ENCODE peak calls at places on chromosomes 5 and 9, in ten cellular contexts. One of them, this sample, is unnamed.

GRCh38 chr5:115379622-115380344 is 83.3 kb upstream of the CCDC112 start:
- DNase-seq in endodermal cell: no peak
- DNase-seq in fibroblast of lung: no peak
- DNase-seq in AG10803: no peak
- DNase-seq in body of pancreas: peak; percentile 90
- DNase-seq in OCI-LY7: no peak
- DNase-seq in heart left ventricle: no peak
- DNase-seq in heart right ventricle: no peak
- DNase-seq in AG04450: no peak
- DNase-seq in tibial artery: no peak
- DNase-seq in this sample: peak; percentile 84

GRCh38 chr5:158840193-158840592 is 259.5 kb downstream of the EBF1 start:
- DNase-seq in AG04450: no peak
- DNase-seq in OCI-LY7: no peak
- DNase-seq in body of pancreas: no peak
- DNase-seq in heart left ventricle: no peak
- DNase-seq in heart right ventricle: no peak
- DNase-seq in AG10803: peak; percentile 71
- DNase-seq in endodermal cell: no peak
- DNase-seq in tibial artery: no peak
- DNase-seq in fibroblast of lung: no peak
- DNase-seq in this sample: no peak

GRCh38 chr5:16147179-16147900 is 32.3 kb downstream of the MARCHF11 start:
- DNase-seq in OCI-LY7: no peak
- DNase-seq in AG04450: no peak
- DNase-seq in heart right ventricle: no peak
- DNase-seq in AG10803: no peak
- DNase-seq in endodermal cell: no peak
- DNase-seq in fibroblast of lung: no peak
- DNase-seq in heart left ventricle: no peak
- DNase-seq in body of pancreas: no peak
- DNase-seq in tibial artery: no peak
- DNase-seq in this sample: no peak

GRCh38 chr5:129020683-129021082 is 55.4 kb downstream of the SLC27A6 start:
- DNase-seq in fibroblast of lung: no peak
- DNase-seq in OCI-LY7: no peak
- DNase-seq in AG04450: no peak
- DNase-seq in tibial artery: no peak
- DNase-seq in heart right ventricle: no peak
- DNase-seq in heart left ventricle: no peak
- DNase-seq in body of pancreas: no peak
- DNase-seq in AG10803: no peak
- DNase-seq in endodermal cell: no peak
- DNase-seq in this sample: no peak

GRCh38 chr5:166111021-166111420 is 2180.4 kb upstream of the WWC1 start:
- DNase-seq in endodermal cell: no peak
- DNase-seq in tibial artery: no peak
- DNase-seq in heart right ventricle: no peak
- DNase-seq in body of pancreas: no peak
- DNase-seq in OCI-LY7: no peak
- DNase-seq in AG04450: no peak
- DNase-seq in heart left ventricle: no peak
- DNase-seq in AG10803: no peak
- DNase-seq in fibroblast of lung: no peak
- DNase-seq in this sample: no peak

GRCh38 chr5:95872333-95873268 is 50.1 kb upstream of the GLRX start:
- DNase-seq in AG10803: no peak
- DNase-seq in endodermal cell: no peak
- DNase-seq in tibial artery: no peak
- DNase-seq in fibroblast of lung: no peak
- DNase-seq in AG04450: no peak
- DNase-seq in heart right ventricle: no peak
- DNase-seq in OCI-LY7: no peak
- DNase-seq in body of pancreas: no peak
- DNase-seq in heart left ventricle: no peak
- DNase-seq in this sample: no peak

GRCh38 chr9:137592767-137593166 is 2.5 kb upstream of the ZMYND19 start:
- DNase-seq in heart left ventricle: no peak
- DNase-seq in fibroblast of lung: no peak
- DNase-seq in AG10803: no peak
- DNase-seq in endodermal cell: no peak
- DNase-seq in heart right ventricle: no peak
- DNase-seq in body of pancreas: peak; percentile 92
- DNase-seq in AG04450: no peak
- DNase-seq in OCI-LY7: no peak
- DNase-seq in tibial artery: no peak
- DNase-seq in this sample: no peak

GRCh38 chr5:32504923-32505596 is 60.5 kb upstream of the ZFR start:
- DNase-seq in fibroblast of lung: peak; percentile 98
- DNase-seq in OCI-LY7: no peak
- DNase-seq in heart left ventricle: peak; percentile 58
- DNase-seq in endodermal cell: peak; percentile 50
- DNase-seq in body of pancreas: peak; percentile 46
- DNase-seq in AG10803: peak; percentile 98
- DNase-seq in tibial artery: peak; percentile 70
- DNase-seq in AG04450: peak; percentile 95
- DNase-seq in heart right ventricle: peak; percentile 70
- DNase-seq in this sample: peak; percentile 8

GRCh38 chr5:36357391-36357790 is 55.7 kb upstream of the RANBP3L start:
- DNase-seq in OCI-LY7: no peak
- DNase-seq in AG04450: peak; percentile 47
- DNase-seq in body of pancreas: no peak
- DNase-seq in endodermal cell: no peak
- DNase-seq in heart left ventricle: no peak
- DNase-seq in heart right ventricle: no peak
- DNase-seq in fibroblast of lung: peak; percentile 74
- DNase-seq in AG10803: peak; percentile 94
- DNase-seq in tibial artery: no peak
- DNase-seq in this sample: no peak

GRCh38 chr9:116320180-116320799 is 166.7 kb downstream of the PAPPA start:
- DNase-seq in fibroblast of lung: no peak
- DNase-seq in tibial artery: no peak
- DNase-seq in heart left ventricle: peak; percentile 48
- DNase-seq in AG04450: no peak
- DNase-seq in body of pancreas: no peak
- DNase-seq in endodermal cell: peak; percentile 74
- DNase-seq in AG10803: no peak
- DNase-seq in heart right ventricle: peak; percentile 62
- DNase-seq in OCI-LY7: no peak
- DNase-seq in this sample: no peak

GRCh38 chr9:95025213-95026170 is 292.0 kb downstream of the FANCC start:
- DNase-seq in body of pancreas: peak; percentile 96
- DNase-seq in tibial artery: peak; percentile 89
- DNase-seq in heart left ventricle: peak; percentile 83
- DNase-seq in OCI-LY7: no peak
- DNase-seq in AG04450: peak; percentile 68
- DNase-seq in fibroblast of lung: peak; percentile 90
- DNase-seq in heart right ventricle: peak; percentile 82
- DNase-seq in AG10803: peak; percentile 88
- DNase-seq in endodermal cell: no peak
- DNase-seq in this sample: no peak

GRCh38 chr5:3657364-3658003 is 61.9 kb downstream of the IRX1 start:
- DNase-seq in heart left ventricle: no peak
- DNase-seq in tibial artery: peak; percentile 51
- DNase-seq in body of pancreas: no peak
- DNase-seq in AG10803: no peak
- DNase-seq in heart right ventricle: no peak
- DNase-seq in OCI-LY7: no peak
- DNase-seq in AG04450: no peak
- DNase-seq in endodermal cell: peak; percentile 16
- DNase-seq in fibroblast of lung: no peak
- DNase-seq in this sample: no peak

GRCh38 chr9:9914174-9914573 is 698.6 kb downstream of the PTPRD start:
- DNase-seq in fibroblast of lung: no peak
- DNase-seq in heart right ventricle: no peak
- DNase-seq in heart left ventricle: no peak
- DNase-seq in OCI-LY7: no peak
- DNase-seq in body of pancreas: no peak
- DNase-seq in endodermal cell: peak; percentile 76
- DNase-seq in AG10803: no peak
- DNase-seq in AG04450: no peak
- DNase-seq in tibial artery: no peak
- DNase-seq in this sample: no peak

GRCh38 chr5:154652746-154653417 is 102.3 kb upstream of the LARP1 start:
- DNase-seq in heart right ventricle: no peak
- DNase-seq in AG10803: peak; percentile 20
- DNase-seq in endodermal cell: no peak
- DNase-seq in OCI-LY7: no peak
- DNase-seq in heart left ventricle: no peak
- DNase-seq in fibroblast of lung: no peak
- DNase-seq in body of pancreas: no peak
- DNase-seq in AG04450: no peak
- DNase-seq in tibial artery: no peak
- DNase-seq in this sample: no peak

GRCh38 chr5:135159626-135160025 is 125.6 kb upstream of the PITX1 start:
- DNase-seq in tibial artery: no peak
- DNase-seq in OCI-LY7: no peak
- DNase-seq in AG10803: no peak
- DNase-seq in fibroblast of lung: no peak
- DNase-seq in heart right ventricle: no peak
- DNase-seq in heart left ventricle: no peak
- DNase-seq in endodermal cell: no peak
- DNase-seq in body of pancreas: no peak
- DNase-seq in AG04450: no peak
- DNase-seq in this sample: no peak

GRCh38 chr5:135163964-135164363 is 129.9 kb upstream of the PITX1 start:
- DNase-seq in heart left ventricle: no peak
- DNase-seq in tibial artery: no peak
- DNase-seq in heart right ventricle: no peak
- DNase-seq in body of pancreas: no peak
- DNase-seq in fibroblast of lung: no peak
- DNase-seq in OCI-LY7: no peak
- DNase-seq in AG04450: no peak
- DNase-seq in AG10803: no peak
- DNase-seq in endodermal cell: no peak
- DNase-seq in this sample: no peak

GRCh38 chr5:135160036-135160675 is 126.1 kb upstream of the PITX1 start:
- DNase-seq in OCI-LY7: no peak
- DNase-seq in heart right ventricle: no peak
- DNase-seq in body of pancreas: no peak
- DNase-seq in tibial artery: no peak
- DNase-seq in endodermal cell: no peak
- DNase-seq in AG04450: no peak
- DNase-seq in heart left ventricle: no peak
- DNase-seq in AG10803: no peak
- DNase-seq in fibroblast of lung: no peak
- DNase-seq in this sample: no peak

GRCh38 chr5:135163391-135163790 is 129.4 kb upstream of the PITX1 start:
- DNase-seq in endodermal cell: no peak
- DNase-seq in tibial artery: no peak
- DNase-seq in AG04450: no peak
- DNase-seq in fibroblast of lung: no peak
- DNase-seq in heart right ventricle: no peak
- DNase-seq in heart left ventricle: no peak
- DNase-seq in AG10803: no peak
- DNase-seq in body of pancreas: no peak
- DNase-seq in OCI-LY7: no peak
- DNase-seq in this sample: no peak

GRCh38 chr5:135162661-135163265 is 128.7 kb upstream of the PITX1 start:
- DNase-seq in heart left ventricle: no peak
- DNase-seq in endodermal cell: peak; percentile 65
- DNase-seq in body of pancreas: no peak
- DNase-seq in heart right ventricle: no peak
- DNase-seq in tibial artery: no peak
- DNase-seq in AG04450: no peak
- DNase-seq in OCI-LY7: no peak
- DNase-seq in AG10803: no peak
- DNase-seq in fibroblast of lung: no peak
- DNase-seq in this sample: no peak
- TF ChIP-seq CTCF in heart left ventricle: no peak
- TF ChIP-seq CTCF in endodermal cell: peak; percentile 71
- TF ChIP-seq CTCF in body of pancreas: no peak
- TF ChIP-seq CTCF in heart right ventricle: no peak
- TF ChIP-seq CTCF in tibial artery: no peak
- TF ChIP-seq CTCF in AG04450: peak; percentile 42
- TF ChIP-seq CTCF in OCI-LY7: peak; percentile 14
- TF ChIP-seq CTCF in AG10803: peak; percentile 29
- TF ChIP-seq CTCF in fibroblast of lung: peak; percentile 21
- TF ChIP-seq CTCF in this sample: peak; percentile 15

DNA sequence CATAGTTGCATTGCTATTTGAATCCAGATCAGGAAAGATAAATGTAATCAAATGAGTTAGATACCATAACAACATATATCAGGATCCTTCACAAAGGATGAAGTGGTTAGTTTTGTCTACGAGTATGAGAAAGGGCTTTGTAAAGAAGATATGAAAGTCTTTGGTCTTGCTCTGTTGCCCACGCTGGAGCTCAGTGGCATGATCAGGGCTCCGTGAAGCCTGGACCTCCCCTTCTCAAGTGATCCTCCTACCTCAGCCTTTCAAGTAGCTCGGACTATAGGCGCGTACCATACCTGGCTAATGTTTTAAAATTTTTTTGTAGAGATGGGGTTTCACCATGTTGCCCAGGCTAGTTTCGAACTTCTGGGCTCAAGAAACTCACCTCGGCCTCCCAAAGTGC is 1.8 kb downstream of the SMC5 start:
- DNase-seq in OCI-LY7: peak; percentile 4
- DNase-seq in tibial artery: no peak
- DNase-seq in AG10803: no peak
- DNase-seq in heart left ventricle: no peak
- DNase-seq in AG04450: no peak
- DNase-seq in fibroblast of lung: no peak
- DNase-seq in heart right ventricle: no peak
- DNase-seq in endodermal cell: no peak
- DNase-seq in body of pancreas: no peak
- DNase-seq in this sample: no peak
- H3K4me3 ChIP-seq in OCI-LY7: peak overlapping the region; percentile 89
- H3K4me3 ChIP-seq in tibial artery: peak overlapping the region; percentile 80
- H3K4me3 ChIP-seq in AG10803: no peak overlapping the region
- H3K4me3 ChIP-seq in heart left ventricle: no peak overlapping the region
- H3K4me3 ChIP-seq in AG04450: peak overlapping the region; percentile 36
- H3K4me3 ChIP-seq in fibroblast of lung: peak overlapping the region; percentile 94
- H3K4me3 ChIP-seq in heart right ventricle: peak overlapping the region; percentile 82
- H3K4me3 ChIP-seq in endodermal cell: peak overlapping the region; percentile 87
- H3K4me3 ChIP-seq in body of pancreas: no peak overlapping the region
- H3K4me3 ChIP-seq in this sample: no peak overlapping the region

GRCh38 chr9:91740713-91741112 is 209.3 kb downstream of the ROR2 start:
- DNase-seq in tibial artery: no peak
- DNase-seq in OCI-LY7: no peak
- DNase-seq in AG04450: peak; percentile 69
- DNase-seq in heart left ventricle: no peak
- DNase-seq in fibroblast of lung: peak; percentile 70
- DNase-seq in heart right ventricle: no peak
- DNase-seq in endodermal cell: no peak
- DNase-seq in body of pancreas: peak; percentile 32
- DNase-seq in AG10803: peak; percentile 79
- DNase-seq in this sample: peak; percentile 22
- TF ChIP-seq CTCF in tibial artery: no peak
- TF ChIP-seq CTCF in OCI-LY7: no peak
- TF ChIP-seq CTCF in AG04450: peak; percentile 53
- TF ChIP-seq CTCF in heart left ventricle: no peak
- TF ChIP-seq CTCF in fibroblast of lung: peak; percentile 40
- TF ChIP-seq CTCF in heart right ventricle: peak; percentile 17
- TF ChIP-seq CTCF in endodermal cell: peak; percentile 40
- TF ChIP-seq CTCF in body of pancreas: no peak
- TF ChIP-seq CTCF in AG10803: peak; percentile 53
- TF ChIP-seq CTCF in this sample: peak; percentile 10

DNA sequence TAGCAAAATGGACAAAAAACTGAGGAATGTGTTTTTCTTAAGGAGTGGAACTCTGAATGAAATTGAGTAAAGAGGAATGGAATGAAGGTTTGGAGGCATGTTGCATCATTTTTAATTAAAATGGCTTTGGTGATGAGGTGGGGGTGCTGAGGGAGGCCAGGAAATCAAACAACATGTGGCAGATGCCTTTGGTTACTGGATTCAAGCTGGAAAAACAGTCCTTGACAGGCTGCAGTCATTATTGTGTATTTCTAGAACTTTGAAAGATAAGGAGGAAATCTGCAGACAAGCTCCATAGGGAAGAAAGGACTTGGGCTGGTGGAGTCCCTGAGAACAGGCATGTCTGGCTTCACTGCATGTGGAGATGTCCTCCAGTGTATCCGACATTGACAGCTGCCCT is 203.5 kb upstream of the HAPLN1 start:
- DNase-seq in heart right ventricle: no peak
- DNase-seq in tibial artery: no peak
- DNase-seq in endodermal cell: no peak
- DNase-seq in AG04450: no peak
- DNase-seq in OCI-LY7: no peak
- DNase-seq in heart left ventricle: no peak
- DNase-seq in fibroblast of lung: peak; percentile 43
- DNase-seq in body of pancreas: no peak
- DNase-seq in AG10803: peak; percentile 91
- DNase-seq in this sample: no peak
- H3K4me3 ChIP-seq in heart right ventricle: no peak overlapping the region
- H3K4me3 ChIP-seq in tibial artery: no peak overlapping the region
- H3K4me3 ChIP-seq in endodermal cell: no peak overlapping the region
- H3K4me3 ChIP-seq in AG04450: no peak overlapping the region
- H3K4me3 ChIP-seq in OCI-LY7: no peak overlapping the region
- H3K4me3 ChIP-seq in heart left ventricle: no peak overlapping the region
- H3K4me3 ChIP-seq in fibroblast of lung: no peak overlapping the region
- H3K4me3 ChIP-seq in body of pancreas: no peak overlapping the region
- H3K4me3 ChIP-seq in AG10803: no peak overlapping the region
- H3K4me3 ChIP-seq in this sample: no peak overlapping the region

This sample was measured in bronchial epithelial cell.